ENCODE peak calls at places on chromosomes 16 and 17, in eight cellular contexts. N, D, O, G, T, J, Y and W are unnamed samples.
A peak's percentile ranks its signal among the peaks of the same experiment; 100 is the strongest.

GRCh38 chr17:72121164-72122001 is 563 bp downstream of the SOX9 start:
- DNase-seq in N (no peak), D (peak; percentile 42), O (peak; percentile 63), G (peak; percentile 50), T (no peak), J (peak; percentile 59), Y (no peak), W (peak; percentile 40)

GRCh38 chr16:4293822-4294457 is 21.1 kb upstream of the TFAP4 start:
- DNase-seq in N (peak; percentile 51), D (no peak), O (peak; percentile 95), G (peak; percentile 58), T (no peak), J (peak; percentile 52), Y (no peak), W (no peak)

GRCh38 chr16:87067890-87068289 is 249.3 kb downstream of the C16orf95 start:
- DNase-seq in N (no peak), D (no peak), O (no peak), G (no peak), T (no peak), J (no peak), Y (no peak), W (no peak)

GRCh38 chr16:63617047-63617989 is 1504.5 kb downstream of the CDH11 start:
- DNase-seq in N (no peak), D (no peak), O (no peak), G (no peak), T (no peak), J (peak; percentile 17), Y (no peak), W (no peak)

GRCh38 chr16:19804538-19805323 is 79.9 kb downstream of the GPRC5B start:
- DNase-seq in N (peak; percentile 67), D (peak; percentile 41), O (peak; percentile 84), G (peak; percentile 77), T (no peak), J (peak; percentile 93), Y (peak; percentile 25), W (peak; percentile 58)

GRCh38 chr17:42531455-42532354 is 4.3 kb upstream of the NAGLU start:
- DNase-seq in N (peak; percentile 61), D (peak; percentile 76), O (peak; percentile 93), G (peak; percentile 70), T (peak; percentile 42), J (peak; percentile 66), Y (peak; percentile 68), W (peak; percentile 75)

GRCh38 chr16:64339052-64339770 is 782.7 kb downstream of the CDH11 start:
- DNase-seq in N (no peak), D (no peak), O (peak; percentile 2), G (no peak), T (no peak), J (no peak), Y (no peak), W (no peak)

GRCh38 chr16:23134274-23134673 is 15.0 kb downstream of the USP31 start:
- DNase-seq in N (no peak), D (peak; percentile 31), O (no peak), G (no peak), T (no peak), J (peak; percentile 23), Y (no peak), W (peak; percentile 81)

GRCh38 chr17:59388070-59388556 is 56.7 kb downstream of the YPEL2 start:
- DNase-seq in N (no peak), D (no peak), O (no peak), G (no peak), T (no peak), J (no peak), Y (no peak), W (no peak)

GRCh38 chr17:52178013-52178412 is 19.5 kb upstream of the CA10 start:
- DNase-seq in N (no peak), D (no peak), O (no peak), G (no peak), T (no peak), J (no peak), Y (no peak), W (no peak)

GRCh38 chr16:19517424-19518089 is 4.3 kb downstream of the GDE1 start:
- DNase-seq in N (no peak), D (no peak), O (no peak), G (no peak), T (no peak), J (no peak), Y (no peak), W (no peak)

GRCh38 chr17:44065668-44066203 is 735 bp downstream of the LSM12 start:
- DNase-seq in N (no peak), D (no peak), O (peak; percentile 23), G (no peak), T (no peak), J (no peak), Y (no peak), W (no peak)

GRCh38 chr16:27463741-27464662 is 62.0 kb downstream of the IL21R start:
- DNase-seq in N (no peak), D (no peak), O (no peak), G (no peak), T (no peak), J (no peak), Y (no peak), W (no peak)

GRCh38 chr16:24504467-24505345 is 34.7 kb upstream of the RBBP6 start:
- DNase-seq in N (peak; percentile 28), D (peak; percentile 38), O (peak; percentile 82), G (peak; percentile 38), T (peak; percentile 26), J (peak; percentile 49), Y (peak; percentile 25), W (peak; percentile 67)

GRCh38 chr17:29588561-29589411 is 662 bp downstream of the GIT1 start:
- DNase-seq in N (no peak), D (peak; percentile 43), O (peak; percentile 62), G (no peak), T (no peak), J (no peak), Y (peak; percentile 59), W (no peak)

GRCh38 chr17:40443196-40443987 is at the start of gene IGFBP4:
- DNase-seq in N (peak; percentile 79), D (peak; percentile 84), O (peak; percentile 84), G (peak; percentile 77), T (peak; percentile 38), J (peak; percentile 67), Y (peak; percentile 69), W (peak; percentile 90)

GRCh38 chr17:72972263-72972951 is 120.1 kb downstream of the SLC39A11 start:
- DNase-seq in N (no peak), D (no peak), O (no peak), G (no peak), T (no peak), J (no peak), Y (no peak), W (no peak)

DNA sequence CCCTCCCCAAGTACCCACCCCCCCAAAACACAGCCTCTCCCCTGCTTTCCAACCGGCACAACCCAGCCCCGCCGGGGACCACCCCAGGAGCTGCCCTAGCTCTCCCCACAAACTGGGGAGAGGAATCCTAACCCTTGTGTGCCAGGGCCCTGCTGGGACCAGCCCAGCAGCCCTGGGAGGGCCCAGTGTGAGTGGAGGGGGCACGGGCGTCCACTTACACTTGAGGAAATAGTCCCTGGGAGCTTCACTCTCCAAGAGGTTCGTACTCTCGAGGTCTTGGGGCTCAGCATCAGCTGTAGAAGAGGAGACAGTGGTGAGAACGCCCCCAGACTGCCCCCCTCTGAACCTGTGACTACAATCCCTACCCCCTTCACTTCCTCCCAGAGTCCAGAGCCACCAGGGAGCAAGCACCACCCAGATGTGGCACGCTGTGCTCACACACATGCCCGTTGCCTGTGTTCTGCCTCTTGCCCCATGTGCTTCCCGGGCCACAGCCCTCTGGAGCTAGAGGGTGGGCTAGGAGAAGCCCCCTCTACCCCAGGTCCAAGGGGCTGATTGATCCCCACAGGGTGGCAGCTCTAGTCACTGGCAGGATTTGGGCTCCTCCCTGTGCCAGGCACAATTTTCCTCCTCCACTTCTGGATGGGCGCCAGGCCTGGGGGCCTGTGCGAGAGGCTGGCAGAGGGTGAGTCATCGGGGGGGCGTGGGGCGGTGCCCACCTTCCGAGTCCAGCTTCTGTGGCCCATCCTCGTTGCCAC is 3.0 kb downstream of the TRIM47 start:
- DNase-seq in N (peak; percentile 68), D (peak; percentile 59), O (no peak), G (peak; percentile 60), T (no peak), J (no peak), Y (no peak), W (no peak)
- H3K4me3 ChIP-seq in N (peak overlapping the region; percentile 64), D (peak overlapping the region; percentile 73), O (no peak overlapping the region), G (peak overlapping the region; percentile 69), T (no peak overlapping the region), J (no peak overlapping the region), Y (peak overlapping the region; percentile 68), W (no peak overlapping the region)

GRCh38 chr16:71296584-71297133 is 7.5 kb upstream of the CMTR2 start:
- DNase-seq in N (no peak), D (no peak), O (no peak), G (no peak), T (no peak), J (no peak), Y (no peak), W (no peak)

GRCh38 chr16:71295950-71296349 is 6.7 kb upstream of the CMTR2 start:
- DNase-seq in N (no peak), D (no peak), O (no peak), G (no peak), T (no peak), J (no peak), Y (no peak), W (no peak)

GRCh38 chr16:71293921-71294320 is 4.7 kb upstream of the CMTR2 start:
- DNase-seq in N (no peak), D (no peak), O (no peak), G (no peak), T (no peak), J (no peak), Y (no peak), W (no peak)

DNA sequence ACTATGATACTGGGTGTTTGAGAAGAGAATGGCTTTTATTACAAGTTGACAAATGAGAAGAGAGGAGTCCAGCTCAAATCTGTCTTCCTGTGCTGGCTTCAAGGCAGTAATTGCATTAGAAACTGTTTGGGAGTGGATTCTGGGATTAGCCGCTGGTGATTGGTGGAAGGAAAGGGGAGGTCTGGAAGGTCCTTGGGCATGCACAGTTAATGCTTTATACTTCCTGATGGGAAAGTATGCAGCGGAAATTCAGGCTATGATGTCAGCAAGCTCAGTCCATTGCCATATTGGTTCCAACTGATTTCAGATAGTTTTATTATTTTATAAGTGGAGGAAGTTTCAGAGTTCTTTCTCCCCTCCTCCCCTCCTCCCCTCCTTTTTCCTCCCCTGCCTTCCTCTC is 8.1 kb upstream of the CMTR2 start:
- DNase-seq in N (no peak), D (no peak), O (no peak), G (no peak), T (no peak), J (peak; percentile 20), Y (no peak), W (no peak)
- H3K27me3 ChIP-seq in N (peaks cover 12% of the 10 kb centered on the region), D (peaks cover 6% of the 10 kb centered on the region), O (no peaks in the 10 kb centered on the region), G (no peaks in the 10 kb centered on the region), T (peaks cover 10% of the 10 kb centered on the region), J (no peaks in the 10 kb centered on the region), Y (no peaks in the 10 kb centered on the region), W (no peaks in the 10 kb centered on the region)

GRCh38 chr17:47177261-47177660 is 11.8 kb downstream of the CDC27 start:
- DNase-seq in N (no peak), D (no peak), O (no peak), G (no peak), T (no peak), J (no peak), Y (no peak), W (no peak)
- H3K36me3 ChIP-seq in N (peaks cover 55% of the 10 kb centered on the region), D (no peaks in the 10 kb centered on the region), O (no peaks in the 10 kb centered on the region), G (peaks cover 11% of the 10 kb centered on the region), T (peaks cover 44% of the 10 kb centered on the region), J (peaks cover 5% of the 10 kb centered on the region), Y (no peaks in the 10 kb centered on the region), W (peaks cover 24% of the 10 kb centered on the region)

GRCh38 chr17:50219345-50219744 is 17.9 kb upstream of the COL1A1 start:
- DNase-seq in N (no peak), D (no peak), O (no peak), G (no peak), T (no peak), J (no peak), Y (no peak), W (no peak)
- H3K4me3 ChIP-seq in N (no peak overlapping the region), D (no peak overlapping the region), O (no peak overlapping the region), G (no peak overlapping the region), T (no peak overlapping the region), J (no peak overlapping the region), Y (no peak overlapping the region), W (no peak overlapping the region)

GRCh38 chr17:81515530-81516041 is 3.0 kb upstream of the ACTG1 start:
- DNase-seq in N (no peak), D (no peak), O (no peak), G (no peak), T (no peak), J (no peak), Y (no peak), W (peak; percentile 62)
- H3K27me3 ChIP-seq in N (no peaks in the 10 kb centered on the region), D (no peaks in the 10 kb centered on the region), O (no peaks in the 10 kb centered on the region), G (no peaks in the 10 kb centered on the region), T (no peaks in the 10 kb centered on the region), J (no peaks in the 10 kb centered on the region), Y (no peaks in the 10 kb centered on the region), W (no peaks in the 10 kb centered on the region)